ENCODE peak calls at places on chromosomes 2 and 18, in four cellular contexts. One of them, this sample, is unnamed.

GRCh38 chr18:11167778-11168177 is 18.4 kb upstream of the PIEZO2 start:
- DNase-seq in GM12878: no peak
- DNase-seq in PC-3: no peak
- DNase-seq in fibroblast of lung: peak; percentile 58
- DNase-seq in this sample: peak; percentile 75

GRCh38 chr18:61333746-61334490 is 688 bp downstream of the CDH20 start:
- DNase-seq in PC-3: no peak
- DNase-seq in fibroblast of lung: peak; percentile 24
- DNase-seq in GM12878: no peak
- DNase-seq in this sample: peak; percentile 55

GRCh38 chr2:128466377-128467175 is 147.9 kb upstream of the HS6ST1 start:
- DNase-seq in fibroblast of lung: no peak
- DNase-seq in PC-3: no peak
- DNase-seq in GM12878: no peak
- DNase-seq in this sample: peak; percentile 25

GRCh38 chr2:229027353-229028115 is 243.6 kb downstream of the PID1 start:
- DNase-seq in PC-3: no peak
- DNase-seq in GM12878: no peak
- DNase-seq in fibroblast of lung: no peak
- DNase-seq in this sample: no peak

GRCh38 chr18:13265901-13266207 is 47.3 kb downstream of the LDLRAD4 start:
- DNase-seq in fibroblast of lung: no peak
- DNase-seq in PC-3: no peak
- DNase-seq in GM12878: no peak
- DNase-seq in this sample: no peak

GRCh38 chr2:25831744-25832449 is 46.4 kb downstream of the ASXL2 start:
- DNase-seq in fibroblast of lung: no peak
- DNase-seq in PC-3: no peak
- DNase-seq in GM12878: no peak
- DNase-seq in this sample: no peak

GRCh38 chr2:31580321-31581117 is at the start of gene SRD5A2:
- DNase-seq in PC-3: no peak
- DNase-seq in fibroblast of lung: no peak
- DNase-seq in GM12878: no peak
- DNase-seq in this sample: no peak

GRCh38 chr18:6757966-6758365 is 28.4 kb downstream of the ARHGAP28 start:
- DNase-seq in PC-3: peak; percentile 43
- DNase-seq in GM12878: no peak
- DNase-seq in fibroblast of lung: peak; percentile 67
- DNase-seq in this sample: no peak

GRCh38 chr18:13464432-13465125 is 246.0 kb downstream of the LDLRAD4 start:
- DNase-seq in GM12878: peak; percentile 44
- DNase-seq in fibroblast of lung: peak; percentile 47
- DNase-seq in PC-3: no peak
- DNase-seq in this sample: no peak

GRCh38 chr2:170481201-170481600 is 233.9 kb upstream of the SP5 start:
- DNase-seq in GM12878: peak; percentile 21
- DNase-seq in fibroblast of lung: no peak
- DNase-seq in PC-3: no peak
- DNase-seq in this sample: no peak

GRCh38 chr2:184875911-184876310 is 277.6 kb downstream of the ZNF804A start:
- DNase-seq in PC-3: no peak
- DNase-seq in fibroblast of lung: peak; percentile 33
- DNase-seq in GM12878: no peak
- DNase-seq in this sample: peak; percentile 61

GRCh38 chr2:72515696-72516095 is 310.1 kb downstream of the EXOC6B start:
- DNase-seq in fibroblast of lung: peak; percentile 62
- DNase-seq in PC-3: no peak
- DNase-seq in GM12878: no peak
- DNase-seq in this sample: no peak

GRCh38 chr2:210531050-210531449 is 25.3 kb upstream of the CPS1 start:
- DNase-seq in fibroblast of lung: no peak
- DNase-seq in GM12878: no peak
- DNase-seq in PC-3: no peak
- DNase-seq in this sample: no peak

GRCh38 chr2:119678021-119678656 is 862 bp upstream of the TMEM177 start:
- DNase-seq in GM12878: no peak
- DNase-seq in PC-3: peak; percentile 46
- DNase-seq in fibroblast of lung: no peak
- DNase-seq in this sample: no peak

GRCh38 chr2:69911985-69912563 is 2.8 kb upstream of the MXD1 start:
- DNase-seq in fibroblast of lung: peak; percentile 50
- DNase-seq in GM12878: no peak
- DNase-seq in PC-3: peak; percentile 62
- DNase-seq in this sample: peak; percentile 86

GRCh38 chr2:66512626-66513025 is 77.7 kb downstream of the MEIS1 start:
- DNase-seq in GM12878: no peak
- DNase-seq in PC-3: no peak
- DNase-seq in fibroblast of lung: no peak
- DNase-seq in this sample: peak; percentile 3

GRCh38 chr2:191385416-191386160 is 140.4 kb downstream of the MYO1B start:
- DNase-seq in GM12878: no peak
- DNase-seq in PC-3: peak; percentile 27
- DNase-seq in fibroblast of lung: peak; percentile 40
- DNase-seq in this sample: no peak

GRCh38 chr2:5689790-5690189 is 2.4 kb upstream of the SOX11 start:
- DNase-seq in PC-3: no peak
- DNase-seq in GM12878: no peak
- DNase-seq in fibroblast of lung: no peak
- DNase-seq in this sample: no peak

GRCh38 chr2:47265751-47266231 is 110.7 kb upstream of the STPG4 start:
- DNase-seq in fibroblast of lung: peak; percentile 51
- DNase-seq in PC-3: peak; percentile 50
- DNase-seq in GM12878: no peak
- DNase-seq in this sample: no peak

GRCh38 chr18:70333757-70334156 is 44.9 kb downstream of the SOCS6 start:
- DNase-seq in GM12878: no peak
- DNase-seq in fibroblast of lung: peak; percentile 99
- DNase-seq in PC-3: peak; percentile 66
- DNase-seq in this sample: peak; percentile 94

GRCh38 chr2:209763106-209763505 is 8.5 kb upstream of the UNC80 start:
- DNase-seq in fibroblast of lung: no peak
- DNase-seq in PC-3: no peak
- DNase-seq in GM12878: no peak
- DNase-seq in this sample: no peak

GRCh38 chr2:191150451-191151314 is at the start of gene STAT4:
- DNase-seq in GM12878: peak; percentile 45
- DNase-seq in fibroblast of lung: peak; percentile 69
- DNase-seq in PC-3: peak; percentile 57
- DNase-seq in this sample: peak; percentile 33

GRCh38 chr2:111173338-111173737 is 52.6 kb downstream of the BCL2L11 start:
- DNase-seq in PC-3: no peak
- DNase-seq in GM12878: no peak
- DNase-seq in fibroblast of lung: no peak
- DNase-seq in this sample: no peak

GRCh38 chr2:8506771-8507170 is 175.1 kb upstream of the ID2 start:
- DNase-seq in GM12878: no peak
- DNase-seq in fibroblast of lung: no peak
- DNase-seq in PC-3: no peak
- DNase-seq in this sample: no peak

GRCh38 chr2:17915811-17916523 is 37.5 kb downstream of the KCNS3 start:
- DNase-seq in fibroblast of lung: no peak
- DNase-seq in GM12878: no peak
- DNase-seq in PC-3: no peak
- DNase-seq in this sample: peak; percentile 22

GRCh38 chr2:11480406-11480805 is 14.4 kb upstream of the E2F6 start:
- DNase-seq in PC-3: no peak
- DNase-seq in fibroblast of lung: no peak
- DNase-seq in GM12878: no peak
- DNase-seq in this sample: no peak

GRCh38 chr2:151632993-151633592 is 101.2 kb downstream of the NEB start:
- DNase-seq in PC-3: peak; percentile 51
- DNase-seq in GM12878: no peak
- DNase-seq in fibroblast of lung: no peak
- DNase-seq in this sample: peak; percentile 58

GRCh38 chr2:41941831-41942230 is 106.0 kb upstream of the PKDCC start:
- DNase-seq in PC-3: no peak
- DNase-seq in fibroblast of lung: peak; percentile 49
- DNase-seq in GM12878: no peak
- DNase-seq in this sample: no peak

GRCh38 chr2:205141381-205141780 is 540.9 kb upstream of the NRP2 start:
- DNase-seq in fibroblast of lung: no peak
- DNase-seq in PC-3: no peak
- DNase-seq in GM12878: no peak
- DNase-seq in this sample: no peak

GRCh38 chr2:21676676-21677075 is 552.9 kb downstream of the TDRD15 start:
- DNase-seq in fibroblast of lung: peak; percentile 0
- DNase-seq in GM12878: no peak
- DNase-seq in PC-3: peak; percentile 7
- DNase-seq in this sample: no peak

GRCh38 chr2:47303341-47304148 is 99.4 kb upstream of the MSH2 start:
- DNase-seq in GM12878: no peak
- DNase-seq in fibroblast of lung: no peak
- DNase-seq in PC-3: no peak
- DNase-seq in this sample: peak; percentile 23

GRCh38 chr2:121345887-121346286 is 60.9 kb upstream of the TFCP2L1 start:
- DNase-seq in GM12878: no peak
- DNase-seq in PC-3: no peak
- DNase-seq in fibroblast of lung: no peak
- DNase-seq in this sample: peak; percentile 34

GRCh38 chr2:114543106-114543806 is 100.8 kb downstream of the DPP10 start:
- DNase-seq in PC-3: peak; percentile 4
- DNase-seq in fibroblast of lung: peak; percentile 5
- DNase-seq in GM12878: no peak
- DNase-seq in this sample: no peak

GRCh38 chr2:148257276-148257675 is 236.4 kb downstream of the MBD5 start:
- DNase-seq in PC-3: no peak
- DNase-seq in GM12878: no peak
- DNase-seq in fibroblast of lung: no peak
- DNase-seq in this sample: no peak

GRCh38 chr2:148263890-148264289 is 243.0 kb downstream of the MBD5 start:
- DNase-seq in PC-3: no peak
- DNase-seq in GM12878: no peak
- DNase-seq in fibroblast of lung: no peak
- DNase-seq in this sample: no peak

GRCh38 chr2:148258124-148258523 is 237.2 kb downstream of the MBD5 start:
- DNase-seq in PC-3: no peak
- DNase-seq in GM12878: no peak
- DNase-seq in fibroblast of lung: no peak
- DNase-seq in this sample: no peak

GRCh38 chr2:148255929-148256328 is 235.0 kb downstream of the MBD5 start:
- DNase-seq in fibroblast of lung: no peak
- DNase-seq in GM12878: no peak
- DNase-seq in PC-3: no peak
- DNase-seq in this sample: no peak

GRCh38 chr2:148259674-148260073 is 238.8 kb downstream of the MBD5 start:
- DNase-seq in GM12878: no peak
- DNase-seq in fibroblast of lung: peak; percentile 44
- DNase-seq in PC-3: peak; percentile 36
- DNase-seq in this sample: no peak
- H3K9ac ChIP-seq in GM12878: no peak overlapping the region
- H3K9ac ChIP-seq in fibroblast of lung: no peak overlapping the region
- H3K9ac ChIP-seq in PC-3: no peak overlapping the region
- H3K9ac ChIP-seq in this sample: no peak overlapping the region

GRCh38 chr2:3110555-3110954 is 267.1 kb downstream of the EIPR1 start:
- DNase-seq in fibroblast of lung: no peak
- DNase-seq in PC-3: no peak
- DNase-seq in GM12878: no peak
- DNase-seq in this sample: no peak

GRCh38 chr2:3111267-3111666 is 266.4 kb downstream of the EIPR1 start:
- DNase-seq in PC-3: no peak
- DNase-seq in fibroblast of lung: no peak
- DNase-seq in GM12878: no peak
- DNase-seq in this sample: no peak

GRCh38 chr2:3113122-3113521 is 264.5 kb downstream of the EIPR1 start:
- DNase-seq in PC-3: no peak
- DNase-seq in fibroblast of lung: no peak
- DNase-seq in GM12878: no peak
- DNase-seq in this sample: no peak

GRCh38 chr2:3112553-3112952 is 265.1 kb downstream of the EIPR1 start:
- DNase-seq in PC-3: no peak
- DNase-seq in GM12878: no peak
- DNase-seq in fibroblast of lung: no peak
- DNase-seq in this sample: no peak

GRCh38 chr2:3112131-3112530 is 265.5 kb downstream of the EIPR1 start:
- DNase-seq in PC-3: no peak
- DNase-seq in fibroblast of lung: no peak
- DNase-seq in GM12878: no peak
- DNase-seq in this sample: no peak
- H3K9me3 ChIP-seq in PC-3: no peaks in the 10 kb centered on the region
- H3K9me3 ChIP-seq in fibroblast of lung: peaks cover 9% of the 10 kb centered on the region
- H3K9me3 ChIP-seq in GM12878: no peaks in the 10 kb centered on the region
- H3K9me3 ChIP-seq in this sample: no peaks in the 10 kb centered on the region

DNA sequence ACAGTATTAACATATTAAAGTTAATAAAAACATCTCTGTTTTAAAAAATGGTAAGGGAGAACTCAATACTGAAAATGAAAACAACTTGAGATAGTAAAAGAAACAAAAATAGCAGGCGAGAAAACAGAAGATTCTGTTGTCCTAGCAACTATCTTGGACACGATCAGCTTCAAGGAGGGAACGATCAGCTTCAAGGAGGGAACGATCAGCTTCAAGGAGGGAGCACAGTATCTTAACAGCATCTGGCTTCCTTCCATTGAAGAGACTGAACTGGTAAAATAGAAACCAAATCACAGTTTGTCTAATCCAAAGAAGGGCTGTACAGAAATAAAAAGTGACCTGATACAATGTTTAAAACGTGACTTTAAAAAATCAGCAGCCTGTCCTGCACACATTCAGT is 51.8 kb downstream of the NDUFA10 start:
- DNase-seq in GM12878: no peak
- DNase-seq in fibroblast of lung: no peak
- DNase-seq in PC-3: no peak
- DNase-seq in this sample: no peak
- H3K4me3 ChIP-seq in GM12878: no peak overlapping the region
- H3K4me3 ChIP-seq in fibroblast of lung: no peak overlapping the region
- H3K4me3 ChIP-seq in PC-3: no peak overlapping the region
- H3K4me3 ChIP-seq in this sample: no peak overlapping the region

GRCh38 chr2:85678794-85679672 is 11.0 kb upstream of the SFTPB start:
- DNase-seq in PC-3: peak; percentile 93
- DNase-seq in fibroblast of lung: peak; percentile 59
- DNase-seq in GM12878: no peak
- DNase-seq in this sample: peak; percentile 86
- H3K9ac ChIP-seq in PC-3: no peak overlapping the region
- H3K9ac ChIP-seq in fibroblast of lung: no peak overlapping the region
- H3K9ac ChIP-seq in GM12878: no peak overlapping the region
- H3K9ac ChIP-seq in this sample: no peak overlapping the region